ENCODE peak calls at places on chromosomes 5 and 9, in nine cellular contexts. One of them, this sample, is unnamed.

GRCh38 chr9:127128341-127129072 is 6.1 kb upstream of the ANGPTL2 start:
- DNase-seq in AG09319: no peak
- DNase-seq in pancreas: no peak
- DNase-seq in activated CD8-positive, alpha-beta T cell treated with anti-CD3 and anti-CD28 coated beads for 36 hours: no peak
- DNase-seq in small intestine: no peak
- DNase-seq in activated naive CD4-positive, alpha-beta T cell: no peak
- DNase-seq in iris pigment epithelial cell: peak; percentile 10
- DNase-seq in T follicular helper cell: no peak
- DNase-seq in C1 segment of cervical spinal cord: no peak
- DNase-seq in this sample: no peak

GRCh38 chr9:34121996-34122395 is 4.5 kb downstream of the DCAF12 start:
- DNase-seq in AG09319: peak; percentile 11
- DNase-seq in pancreas: no peak
- DNase-seq in activated CD8-positive, alpha-beta T cell treated with anti-CD3 and anti-CD28 coated beads for 36 hours: no peak
- DNase-seq in small intestine: no peak
- DNase-seq in activated naive CD4-positive, alpha-beta T cell: no peak
- DNase-seq in iris pigment epithelial cell: no peak
- DNase-seq in T follicular helper cell: no peak
- DNase-seq in C1 segment of cervical spinal cord: no peak
- DNase-seq in this sample: no peak

GRCh38 chr5:179558912-179559279 is 8.5 kb downstream of the RUFY1 start:
- DNase-seq in AG09319: no peak
- DNase-seq in pancreas: peak; percentile 43
- DNase-seq in activated CD8-positive, alpha-beta T cell treated with anti-CD3 and anti-CD28 coated beads for 36 hours: peak; percentile 12
- DNase-seq in small intestine: peak; percentile 53
- DNase-seq in activated naive CD4-positive, alpha-beta T cell: no peak
- DNase-seq in iris pigment epithelial cell: peak; percentile 52
- DNase-seq in T follicular helper cell: no peak
- DNase-seq in C1 segment of cervical spinal cord: no peak
- DNase-seq in this sample: no peak

GRCh38 chr5:14723648-14724231 is 59.2 kb downstream of the OTULIN start:
- DNase-seq in AG09319: no peak
- DNase-seq in pancreas: no peak
- DNase-seq in activated CD8-positive, alpha-beta T cell treated with anti-CD3 and anti-CD28 coated beads for 36 hours: peak; percentile 26
- DNase-seq in small intestine: no peak
- DNase-seq in activated naive CD4-positive, alpha-beta T cell: no peak
- DNase-seq in iris pigment epithelial cell: no peak
- DNase-seq in T follicular helper cell: no peak
- DNase-seq in C1 segment of cervical spinal cord: no peak
- DNase-seq in this sample: no peak

GRCh38 chr5:11925701-11926100 is 21.5 kb upstream of the CTNND2 start:
- DNase-seq in AG09319: no peak
- DNase-seq in pancreas: no peak
- DNase-seq in activated CD8-positive, alpha-beta T cell treated with anti-CD3 and anti-CD28 coated beads for 36 hours: no peak
- DNase-seq in small intestine: no peak
- DNase-seq in activated naive CD4-positive, alpha-beta T cell: no peak
- DNase-seq in iris pigment epithelial cell: no peak
- DNase-seq in T follicular helper cell: no peak
- DNase-seq in C1 segment of cervical spinal cord: no peak
- DNase-seq in this sample: no peak

GRCh38 chr9:137049544-137050449 is 3.8 kb upstream of the NPDC1 start:
- DNase-seq in AG09319: no peak
- DNase-seq in pancreas: peak; percentile 85
- DNase-seq in activated CD8-positive, alpha-beta T cell treated with anti-CD3 and anti-CD28 coated beads for 36 hours: peak; percentile 88
- DNase-seq in small intestine: peak; percentile 66
- DNase-seq in activated naive CD4-positive, alpha-beta T cell: peak; percentile 22
- DNase-seq in iris pigment epithelial cell: peak; percentile 33
- DNase-seq in T follicular helper cell: no peak
- DNase-seq in C1 segment of cervical spinal cord: no peak
- DNase-seq in this sample: no peak

GRCh38 chr5:112417931-112418358 is 1.1 kb downstream of the EPB41L4A start:
- DNase-seq in AG09319: no peak
- DNase-seq in pancreas: no peak
- DNase-seq in activated CD8-positive, alpha-beta T cell treated with anti-CD3 and anti-CD28 coated beads for 36 hours: peak; percentile 91
- DNase-seq in small intestine: peak; percentile 26
- DNase-seq in activated naive CD4-positive, alpha-beta T cell: no peak
- DNase-seq in iris pigment epithelial cell: peak; percentile 28
- DNase-seq in T follicular helper cell: no peak
- DNase-seq in C1 segment of cervical spinal cord: no peak
- DNase-seq in this sample: no peak

GRCh38 chr9:2390028-2390427 is 231.6 kb upstream of the VLDLR start:
- DNase-seq in AG09319: no peak
- DNase-seq in pancreas: no peak
- DNase-seq in activated CD8-positive, alpha-beta T cell treated with anti-CD3 and anti-CD28 coated beads for 36 hours: no peak
- DNase-seq in small intestine: no peak
- DNase-seq in activated naive CD4-positive, alpha-beta T cell: no peak
- DNase-seq in iris pigment epithelial cell: no peak
- DNase-seq in T follicular helper cell: no peak
- DNase-seq in C1 segment of cervical spinal cord: no peak
- DNase-seq in this sample: no peak

GRCh38 chr5:42982107-42982622 is 58.0 kb downstream of the ANXA2R start:
- DNase-seq in AG09319: no peak
- DNase-seq in pancreas: no peak
- DNase-seq in activated CD8-positive, alpha-beta T cell treated with anti-CD3 and anti-CD28 coated beads for 36 hours: no peak
- DNase-seq in small intestine: no peak
- DNase-seq in activated naive CD4-positive, alpha-beta T cell: no peak
- DNase-seq in iris pigment epithelial cell: peak; percentile 39
- DNase-seq in T follicular helper cell: no peak
- DNase-seq in C1 segment of cervical spinal cord: no peak
- DNase-seq in this sample: no peak

GRCh38 chr9:123302348-123303214 is 34.2 kb upstream of the STRBP start:
- DNase-seq in AG09319: no peak
- DNase-seq in pancreas: no peak
- DNase-seq in activated CD8-positive, alpha-beta T cell treated with anti-CD3 and anti-CD28 coated beads for 36 hours: peak; percentile 32
- DNase-seq in small intestine: no peak
- DNase-seq in activated naive CD4-positive, alpha-beta T cell: no peak
- DNase-seq in iris pigment epithelial cell: no peak
- DNase-seq in T follicular helper cell: no peak
- DNase-seq in C1 segment of cervical spinal cord: no peak
- DNase-seq in this sample: no peak

GRCh38 chr5:57277085-57277484 is 103.2 kb downstream of the GPBP1 start:
- DNase-seq in AG09319: no peak
- DNase-seq in pancreas: no peak
- DNase-seq in activated CD8-positive, alpha-beta T cell treated with anti-CD3 and anti-CD28 coated beads for 36 hours: no peak
- DNase-seq in small intestine: no peak
- DNase-seq in activated naive CD4-positive, alpha-beta T cell: no peak
- DNase-seq in iris pigment epithelial cell: peak; percentile 29
- DNase-seq in T follicular helper cell: no peak
- DNase-seq in C1 segment of cervical spinal cord: no peak
- DNase-seq in this sample: no peak

GRCh38 chr5:113294341-113295110 is 140.3 kb downstream of the TSSK1B start:
- DNase-seq in AG09319: peak; percentile 62
- DNase-seq in pancreas: peak; percentile 81
- DNase-seq in activated CD8-positive, alpha-beta T cell treated with anti-CD3 and anti-CD28 coated beads for 36 hours: peak; percentile 89
- DNase-seq in small intestine: peak; percentile 49
- DNase-seq in activated naive CD4-positive, alpha-beta T cell: peak; percentile 17
- DNase-seq in iris pigment epithelial cell: peak; percentile 91
- DNase-seq in T follicular helper cell: peak; percentile 57
- DNase-seq in C1 segment of cervical spinal cord: peak; percentile 59
- DNase-seq in this sample: peak; percentile 52

This sample was measured in BJ.